ENCODE peak calls at places on chromosomes 6 and 20, in six cellular contexts. J, N, L, W, K and O are unnamed samples. For H3K9me3, the result is how much of the 10 kb centered on the place peaks cover.

GRCh38 chr6:81998432-81998831 is 246.0 kb upstream of the TENT5A start:
- DNase-seq in N (no peak), W (no peak), K (no peak), L (no peak), J (no peak), O (no peak)

GRCh38 chr6:31401403-31401802 is 2.0 kb upstream of the MICA start:
- DNase-seq in W (no peak), L (peak), K (no peak), N (peak), J (peak), O (peak)

GRCh38 chr20:59920944-59921343 is 12.5 kb downstream of the SYCP2 start:
- DNase-seq in L (no peak), N (no peak), K (no peak), J (no peak), W (no peak), O (no peak)

GRCh38 chr6:111750753-111751684 is 122.2 kb downstream of the FYN start:
- DNase-seq in N (no peak), K (no peak), J (peak), L (peak), W (no peak), O (no peak)

GRCh38 chr6:129429953-129430352 is 280.0 kb downstream of the ARHGAP18 start:
- DNase-seq in N (no peak), L (no peak), J (no peak), W (no peak), K (no peak), O (no peak)

GRCh38 chr20:856361-856775 is 22.9 kb downstream of the FAM110A start:
- DNase-seq in J (no peak), L (no peak), K (peak), W (peak), N (peak), O (no peak)

GRCh38 chr6:108850669-108851467 is 2.6 kb downstream of the ARMC2 start:
- DNase-seq in N (no peak), J (no peak), K (no peak), W (peak), L (no peak), O (no peak)

GRCh38 chr6:57143690-57144089 is 28.4 kb upstream of the BAG2 start:
- DNase-seq in K (no peak), L (no peak), N (no peak), J (no peak), W (no peak), O (no peak)

GRCh38 chr20:3922983-3923339 is 33.8 kb downstream of the PANK2 start:
- DNase-seq in J (no peak), L (no peak), N (no peak), K (no peak), W (peak), O (no peak)

GRCh38 chr20:33518071-33518470 is 28.2 kb downstream of the CBFA2T2 start:
- DNase-seq in W (no peak), J (no peak), N (no peak), K (no peak), L (peak), O (no peak)

GRCh38 chr6:43774776-43775583 is 5.0 kb downstream of the VEGFA start:
- DNase-seq in N (peak), K (peak), J (peak), L (peak), W (peak), O (no peak)

GRCh38 chr20:9166153-9166780 is 97.4 kb downstream of the PLCB4 start:
- DNase-seq in L (peak), N (no peak), K (no peak), J (no peak), W (no peak), O (no peak)

GRCh38 chr6:75065524-75065923 is 140.3 kb downstream of the COL12A1 start:
- DNase-seq in L (peak), N (peak), W (no peak), J (no peak), K (no peak), O (no peak)

GRCh38 chr6:88360203-88360797 is 194.2 kb upstream of the CNR1 start:
- DNase-seq in L (no peak), K (no peak), N (peak), J (no peak), W (no peak), O (no peak)

GRCh38 chr6:100518588-100518987 is 53.9 kb upstream of the SIM1 start:
- DNase-seq in J (no peak), K (no peak), N (no peak), L (no peak), W (no peak), O (no peak)

GRCh38 chr6:141203902-141204575 is 928.7 kb upstream of the GJE1 start:
- DNase-seq in K (no peak), L (no peak), J (no peak), N (no peak), W (no peak), O (peak)

GRCh38 chr20:58976095-58976730 is 4.8 kb upstream of the NELFCD start:
- DNase-seq in N (no peak), J (no peak), L (no peak), K (no peak), W (no peak), O (no peak)

GRCh38 chr6:107585815-107586435 is 96.0 kb downstream of the SOBP start:
- DNase-seq in W (no peak), J (no peak), L (no peak), N (no peak), K (no peak), O (no peak)

GRCh38 chr6:56101141-56101553 is 146.2 kb downstream of the COL21A1 start:
- DNase-seq in L (no peak), W (no peak), K (no peak), J (no peak), N (peak), O (peak)

GRCh38 chr6:142884214-142885035 is 60.6 kb downstream of the HIVEP2 start:
- DNase-seq in J (no peak), K (no peak), N (no peak), W (no peak), L (no peak), O (no peak)

GRCh38 chr6:129859524-129859923 is 1.6 kb downstream of the TMEM244 start:
- DNase-seq in W (no peak), K (no peak), L (no peak), J (no peak), N (no peak), O (no peak)

GRCh38 chr6:169380493-169380892 is 126.8 kb upstream of the THBS2 start:
- DNase-seq in L (no peak), W (no peak), J (no peak), N (no peak), K (no peak), O (no peak)

GRCh38 chr6:125346926-125347563 is 45.3 kb upstream of the HDDC2 start:
- DNase-seq in L (no peak), W (no peak), J (no peak), K (no peak), N (no peak), O (no peak)

GRCh38 chr6:151475653-151476523 is 17.9 kb upstream of the CCDC170 start:
- DNase-seq in K (no peak), J (peak), L (peak), W (peak), N (peak), O (no peak)

GRCh38 chr6:37965964-37966676 is 146.6 kb downstream of the ZFAND3 start:
- DNase-seq in L (no peak), K (no peak), N (peak), J (no peak), W (no peak), O (no peak)

GRCh38 chr6:37971711-37972410 is 152.3 kb downstream of the ZFAND3 start:
- DNase-seq in N (no peak), L (no peak), W (no peak), K (no peak), J (no peak), O (peak)

GRCh38 chr6:37971263-37971662 is 151.7 kb downstream of the ZFAND3 start:
- DNase-seq in K (no peak), N (no peak), J (no peak), W (no peak), L (no peak), O (no peak)

GRCh38 chr6:37967651-37968050 is 148.1 kb downstream of the ZFAND3 start:
- DNase-seq in K (no peak), L (no peak), W (no peak), J (no peak), N (no peak), O (no peak)

DNA sequence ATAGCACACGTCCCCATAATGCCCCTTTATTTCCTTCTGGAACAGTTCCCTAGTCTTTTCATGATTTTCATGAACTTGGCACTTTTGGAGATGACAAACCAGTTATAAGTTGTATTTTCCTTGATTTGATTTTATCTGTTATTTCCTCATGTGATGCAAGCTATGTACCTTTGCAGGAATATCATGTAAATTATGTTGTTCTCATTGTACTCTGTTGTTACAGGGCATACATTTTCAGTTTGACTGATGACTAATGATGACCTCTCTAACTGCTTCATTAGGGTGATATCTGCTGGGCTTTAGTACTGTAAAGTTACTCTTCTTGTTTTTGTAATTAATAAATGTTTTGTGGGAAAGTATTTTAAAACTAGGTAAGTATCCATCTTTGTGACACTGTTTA is 147.3 kb downstream of the ZFAND3 start:
- DNase-seq in J (no peak), W (no peak), K (no peak), L (no peak), N (no peak), O (no peak)
- H3K9me3 ChIP-seq in J (under half), W (under half), K (under half), L (under half), N (under half), O (under half)

GRCh38 chr6:158629376-158630221 is 14.9 kb downstream of the DYNLT1 start:
- DNase-seq in N (no peak), K (no peak), J (no peak), W (no peak), L (no peak), O (no peak)

GRCh38 chr6:158626360-158627167 is 18.0 kb downstream of the DYNLT1 start:
- DNase-seq in N (no peak), W (no peak), K (no peak), J (no peak), L (no peak), O (no peak)

GRCh38 chr6:158627940-158628211 is 16.7 kb downstream of the DYNLT1 start:
- DNase-seq in J (no peak), K (no peak), N (no peak), L (no peak), W (no peak), O (no peak)

GRCh38 chr6:158627168-158627939 is 17.2 kb downstream of the DYNLT1 start:
- DNase-seq in W (no peak), K (no peak), L (no peak), J (no peak), N (no peak), O (no peak)

GRCh38 chr6:158628542-158628941 is 16.0 kb downstream of the DYNLT1 start:
- DNase-seq in L (no peak), J (no peak), W (peak), N (no peak), K (no peak), O (no peak)
- H3K4me3 ChIP-seq in L (no peak), J (no peak), W (no peak), N (no peak), K (no peak), O (no peak)

GRCh38 chr6:131061041-131061770 is 1.8 kb downstream of the EPB41L2 start:
- DNase-seq in J (no peak), W (no peak), L (peak), N (peak), K (no peak), O (no peak)

GRCh38 chr6:131062245-131063027 is 609 bp downstream of the EPB41L2 start:
- DNase-seq in N (no peak), L (peak), W (peak), K (no peak), J (peak), O (no peak)

GRCh38 chr6:131061771-131062160 is 1.3 kb downstream of the EPB41L2 start:
- DNase-seq in N (no peak), W (no peak), J (no peak), L (no peak), K (no peak), O (no peak)

GRCh38 chr6:131063764-131064272 is 773 bp upstream of the EPB41L2 start:
- DNase-seq in K (no peak), W (no peak), L (no peak), J (no peak), N (no peak), O (no peak)

DNA sequence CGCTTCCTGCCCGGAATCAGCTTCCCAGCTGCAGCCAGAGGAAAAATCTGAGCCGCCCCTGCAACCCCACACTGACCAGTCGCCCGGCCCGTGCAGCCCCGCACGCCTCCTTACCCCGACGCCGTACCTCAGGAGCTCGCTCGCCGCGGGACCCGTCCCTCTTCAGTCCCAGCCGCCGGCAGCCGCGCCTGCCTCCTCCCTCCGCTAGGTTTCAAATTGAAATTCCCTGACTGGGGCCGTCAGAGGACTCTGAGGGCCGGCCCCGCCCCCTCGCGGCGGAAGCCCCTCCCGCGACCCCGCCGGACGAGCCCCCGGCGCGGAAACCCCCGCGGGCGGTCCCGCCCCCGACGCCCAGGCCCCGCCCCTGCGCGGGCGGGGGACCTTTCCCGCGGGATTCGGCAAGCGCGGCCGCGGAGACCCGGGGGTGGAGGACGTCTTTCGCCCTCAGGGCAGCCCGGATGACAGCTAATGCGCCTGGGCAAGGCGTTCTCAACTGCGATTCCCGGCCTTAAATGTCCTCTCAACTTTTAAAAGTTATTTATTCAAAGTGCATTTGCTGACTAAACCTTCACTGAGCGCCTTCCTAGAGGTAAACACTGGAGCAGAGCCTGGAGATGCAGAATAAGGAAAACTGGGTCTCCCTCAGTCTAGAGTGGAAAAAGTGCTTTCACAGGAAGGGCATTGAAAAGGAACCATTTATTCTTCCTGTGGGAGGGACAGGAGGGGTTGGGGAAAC is at the start of gene EPB41L2:
- DNase-seq in L (peak), N (peak), W (peak), K (peak), J (peak), O (peak)
- TF ChIP-seq CTCF in L (no peak), N (no peak), W (peak), K (peak), J (peak), O (peak)

DNA sequence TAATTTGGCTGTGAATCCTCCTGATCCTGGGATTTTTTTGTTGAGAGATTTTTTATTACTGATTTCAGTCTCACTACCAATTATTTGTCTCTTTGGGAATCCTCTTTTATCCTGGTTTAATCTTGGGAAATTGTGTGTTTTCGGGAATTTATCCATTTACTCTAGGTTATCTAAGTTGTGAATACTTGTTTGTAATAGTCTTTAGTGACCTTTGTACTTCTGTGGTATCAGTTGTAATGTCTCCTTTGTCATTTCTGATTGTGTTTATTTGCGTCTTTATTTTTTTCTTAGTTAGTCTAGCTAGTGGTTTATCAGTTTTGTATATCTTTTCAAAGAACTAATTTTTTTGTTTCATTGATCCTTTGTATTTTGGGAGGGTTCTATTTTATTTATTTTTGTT is 27.3 kb upstream of the ZNF337 start:
- DNase-seq in K (no peak), L (no peak), N (no peak), J (no peak), W (no peak), O (no peak)
- H3K9me3 ChIP-seq in K (under half), L (under half), N (under half), J (under half), W (under half), O (under half)

GRCh38 chr20:45835230-45836224 is 1.9 kb downstream of the SNX21 start:
- DNase-seq in W (no peak), N (no peak), K (no peak), J (peak), L (no peak), O (no peak)
- H3K4me3 ChIP-seq in W (peak), N (no peak), K (peak), J (no peak), L (no peak), O (peak)

DNA sequence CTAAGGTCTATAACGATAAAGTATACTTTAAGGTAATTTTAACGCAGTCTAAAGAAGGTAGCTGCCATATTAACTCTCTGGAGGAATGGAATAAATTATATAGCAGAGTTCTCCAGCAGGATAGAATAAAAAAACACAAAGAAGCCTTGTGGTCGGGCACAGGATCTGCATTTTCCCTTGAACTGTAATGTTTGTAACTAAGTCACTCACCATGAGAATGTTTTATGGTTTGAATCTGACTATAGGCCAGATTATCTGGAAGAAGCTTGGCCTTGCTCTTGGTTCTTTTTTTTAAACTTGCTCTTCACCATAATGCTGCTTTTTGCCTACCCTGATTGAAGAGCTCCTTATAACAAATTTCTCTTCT is 238.8 kb upstream of the NOX3 start:
- DNase-seq in J (no peak), W (no peak), N (no peak), L (no peak), K (no peak), O (no peak)
- TF ChIP-seq CTCF in J (no peak), W (no peak), N (no peak), L (no peak), K (no peak), O (no peak)

DNA sequence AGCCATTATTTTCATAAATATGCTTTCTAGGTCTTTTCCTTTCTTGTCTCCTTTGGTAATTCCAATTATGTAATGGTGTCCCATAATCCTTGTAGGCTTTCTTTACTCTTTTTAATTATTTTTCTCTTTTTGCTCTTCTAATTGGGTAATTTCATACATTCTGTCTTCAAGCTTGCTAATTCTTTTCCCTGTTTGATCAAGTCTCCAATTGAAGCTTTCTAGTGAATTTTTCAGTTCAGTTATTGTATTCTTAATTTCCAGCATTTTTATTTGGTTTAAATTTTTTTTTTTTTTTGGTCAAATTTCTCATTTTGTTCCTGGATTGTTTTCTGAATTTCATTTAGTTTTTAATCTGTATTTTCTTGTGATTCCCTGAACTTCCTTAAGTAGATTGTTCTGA is 74.9 kb upstream of the UST start:
- DNase-seq in N (no peak), J (no peak), W (no peak), L (no peak), K (no peak), O (no peak)
- H3K9me3 ChIP-seq in N (under half), J (under half), W (under half), L (under half), K (under half), O (under half)

GRCh38 chr6:105326838-105327745 is 75.8 kb downstream of the PREP start:
- DNase-seq in N (peak), L (no peak), J (no peak), W (no peak), K (no peak), O (peak)

GRCh38 chr6:105330913-105331312 is 72.0 kb downstream of the PREP start:
- DNase-seq in K (no peak), N (no peak), J (no peak), W (no peak), L (no peak), O (no peak)

GRCh38 chr6:105330364-105330763 is 72.5 kb downstream of the PREP start:
- DNase-seq in J (no peak), K (no peak), W (no peak), N (no peak), L (no peak), O (no peak)

GRCh38 chr6:105331927-105332326 is 71.0 kb downstream of the PREP start:
- DNase-seq in W (no peak), K (no peak), L (no peak), J (no peak), N (no peak), O (no peak)

GRCh38 chr6:105332576-105332975 is 70.3 kb downstream of the PREP start:
- DNase-seq in L (no peak), J (no peak), W (no peak), N (no peak), K (no peak), O (no peak)
- H3K4me3 ChIP-seq in L (no peak), J (no peak), W (no peak), N (no peak), K (no peak), O (no peak)

DNA sequence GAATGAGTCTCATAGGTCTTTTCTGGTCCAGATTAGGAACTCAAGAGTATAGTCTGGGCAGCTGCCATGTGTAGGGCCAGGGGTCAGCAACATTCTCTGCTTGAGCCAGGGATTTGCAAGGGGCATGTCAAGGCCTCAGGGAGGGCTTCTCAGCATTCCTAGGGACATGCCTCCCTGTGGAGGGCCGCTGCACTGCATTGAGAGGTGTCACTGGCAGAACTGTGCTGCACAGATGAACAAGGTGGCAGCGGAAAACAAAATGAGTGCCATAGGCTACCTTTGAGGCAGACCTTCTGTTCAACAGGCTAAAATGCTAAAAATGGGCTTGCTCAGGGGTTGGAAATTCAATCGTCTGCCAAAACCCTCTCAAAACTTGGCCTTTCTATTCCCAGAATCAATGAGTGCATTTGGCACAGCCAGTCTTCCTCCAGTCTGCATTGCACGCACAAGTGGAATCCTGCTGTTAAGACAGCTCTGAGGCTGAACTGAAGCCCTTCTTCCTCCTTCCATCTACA is 51.6 kb upstream of the SRPK1 start:
- DNase-seq in J (no peak), W (no peak), K (no peak), N (peak), L (no peak), O (no peak)
- TF ChIP-seq CTCF in J (no peak), W (no peak), K (no peak), N (no peak), L (no peak), O (peak)

GRCh38 chr20:48010623-48011022 is 225.3 kb upstream of the SULF2 start:
- DNase-seq in W (no peak), J (no peak), L (no peak), N (no peak), K (no peak), O (no peak)
- H3K9me3 ChIP-seq in W (under half), J (under half), L (under half), N (under half), K (under half), O (under half)